ENCODE peak calls at places on chromosomes 2 and 18, in five cellular contexts. J is T-helper 2 cell, M is astrocyte, V is kidney, Z is WERI-Rb-1. B is an unnamed sample.

GRCh38 chr2:232592687-232593407 is 40.6 kb upstream of the EFHD1 start:
- DNase-seq in J (no peak), M (peak; percentile 87), V (peak; percentile 83), Z (no peak), B (no peak)

GRCh38 chr2:201959626-201960025 is 74.0 kb upstream of the FZD7 start:
- DNase-seq in J (no peak), M (peak; percentile 64), V (no peak), Z (no peak), B (no peak)

GRCh38 chr2:56473524-56473923 is 289.7 kb downstream of the CCDC85A start:
- DNase-seq in J (no peak), M (no peak), V (no peak), Z (no peak), B (no peak)

GRCh38 chr2:11827547-11827946 is 81.1 kb downstream of the LPIN1 start:
- DNase-seq in J (peak; percentile 55), M (no peak), V (no peak), Z (no peak), B (no peak)

GRCh38 chr2:113291191-113291590 is 12.5 kb upstream of the PAX8 start:
- DNase-seq in J (no peak), M (no peak), V (peak; percentile 72), Z (no peak), B (no peak)

GRCh38 chr2:29040552-29040951 is 33.8 kb downstream of the PCARE start:
- DNase-seq in J (no peak), M (no peak), V (no peak), Z (no peak), B (no peak)

GRCh38 chr2:148582679-148583511 is 61.7 kb upstream of the EPC2 start:
- DNase-seq in J (no peak), M (no peak), V (no peak), Z (no peak), B (no peak)

GRCh38 chr18:23484783-23485182 is 18.5 kb upstream of the RMC1 start:
- DNase-seq in J (no peak), M (no peak), V (no peak), Z (no peak), B (no peak)

GRCh38 chr18:34633368-34633767 is 76.7 kb upstream of the DTNA start:
- DNase-seq in J (no peak), M (no peak), V (no peak), Z (no peak), B (no peak)

GRCh38 chr18:41144444-41144843 is 810.6 kb upstream of the PIK3C3 start:
- DNase-seq in J (no peak), M (peak; percentile 49), V (no peak), Z (no peak), B (no peak)

GRCh38 chr18:57780318-57781127 is 22.6 kb downstream of the ATP8B1 start:
- DNase-seq in J (no peak), M (peak; percentile 93), V (no peak), Z (no peak), B (no peak)

GRCh38 chr2:72778410-72778809 is 47.4 kb downstream of the EXOC6B start:
- DNase-seq in J (peak; percentile 1), M (peak; percentile 62), V (no peak), Z (no peak), B (no peak)

GRCh38 chr2:182818541-182819308 is 47.7 kb downstream of the FRZB start:
- DNase-seq in J (no peak), M (no peak), V (no peak), Z (no peak), B (no peak)

GRCh38 chr2:68418855-68419254 is 48.2 kb downstream of the FBXO48 start:
- DNase-seq in J (no peak), M (no peak), V (peak; percentile 32), Z (no peak), B (no peak)

GRCh38 chr2:195929531-195929930 is 139.1 kb downstream of the DNAH7 start:
- DNase-seq in J (no peak), M (no peak), V (no peak), Z (no peak), B (no peak)

GRCh38 chr18:48896875-48897511 is 53.8 kb downstream of the SMAD7 start:
- DNase-seq in J (no peak), M (no peak), V (peak; percentile 78), Z (no peak), B (no peak)

B was measured in vagina.